ENCODE peak calls at places on chromosomes 11 and 22, in six cellular contexts. One of them, this sample, is unnamed.

GRCh38 chr22:20459862-20460261 is 22.2 kb upstream of the SCARF2 start:
- DNase-seq in PC-3: no peak
- DNase-seq in fibroblast of lung: no peak
- DNase-seq in psoas muscle: peak; percentile 19
- DNase-seq in tibial artery: no peak
- DNase-seq in neuronal stem cell: no peak
- DNase-seq in this sample: no peak

GRCh38 chr11:88338223-88338661 is 706 bp upstream of the CTSC start:
- DNase-seq in PC-3: peak; percentile 69
- DNase-seq in fibroblast of lung: peak; percentile 88
- DNase-seq in psoas muscle: peak; percentile 61
- DNase-seq in tibial artery: peak; percentile 64
- DNase-seq in neuronal stem cell: no peak
- DNase-seq in this sample: peak; percentile 55

GRCh38 chr22:27947461-27947860 is 28.4 kb upstream of the PITPNB start:
- DNase-seq in PC-3: no peak
- DNase-seq in fibroblast of lung: no peak
- DNase-seq in psoas muscle: no peak
- DNase-seq in tibial artery: no peak
- DNase-seq in neuronal stem cell: no peak
- DNase-seq in this sample: no peak

GRCh38 chr22:19962246-19962908 is 20.8 kb upstream of the TXNRD2 start:
- DNase-seq in PC-3: peak; percentile 84
- DNase-seq in fibroblast of lung: peak; percentile 76
- DNase-seq in psoas muscle: peak; percentile 75
- DNase-seq in tibial artery: peak; percentile 85
- DNase-seq in neuronal stem cell: peak; percentile 70
- DNase-seq in this sample: peak; percentile 91

GRCh38 chr11:129787518-129787917 is 28.1 kb upstream of the TMEM45B start:
- DNase-seq in PC-3: peak; percentile 55
- DNase-seq in fibroblast of lung: no peak
- DNase-seq in psoas muscle: no peak
- DNase-seq in tibial artery: no peak
- DNase-seq in neuronal stem cell: no peak
- DNase-seq in this sample: no peak

GRCh38 chr11:109027851-109028250 is 363.0 kb downstream of the DDX10 start:
- DNase-seq in PC-3: no peak
- DNase-seq in fibroblast of lung: no peak
- DNase-seq in psoas muscle: no peak
- DNase-seq in tibial artery: no peak
- DNase-seq in neuronal stem cell: no peak
- DNase-seq in this sample: no peak

GRCh38 chr11:90251599-90251998 is 28.8 kb upstream of the CHORDC1 start:
- DNase-seq in PC-3: no peak
- DNase-seq in fibroblast of lung: no peak
- DNase-seq in psoas muscle: no peak
- DNase-seq in tibial artery: no peak
- DNase-seq in neuronal stem cell: no peak
- DNase-seq in this sample: no peak

GRCh38 chr11:130022799-130023198 is 20.2 kb upstream of the PRDM10 start:
- DNase-seq in PC-3: peak; percentile 21
- DNase-seq in fibroblast of lung: no peak
- DNase-seq in psoas muscle: no peak
- DNase-seq in tibial artery: no peak
- DNase-seq in neuronal stem cell: no peak
- DNase-seq in this sample: no peak

GRCh38 chr11:8567597-8568198 is 26.3 kb downstream of the STK33 start:
- DNase-seq in PC-3: no peak
- DNase-seq in fibroblast of lung: peak; percentile 19
- DNase-seq in psoas muscle: no peak
- DNase-seq in tibial artery: no peak
- DNase-seq in neuronal stem cell: no peak
- DNase-seq in this sample: no peak

GRCh38 chr11:11413776-11414175 is 60.7 kb upstream of the CSNK2A3 start:
- DNase-seq in PC-3: peak; percentile 52
- DNase-seq in fibroblast of lung: no peak
- DNase-seq in psoas muscle: no peak
- DNase-seq in tibial artery: no peak
- DNase-seq in neuronal stem cell: no peak
- DNase-seq in this sample: no peak

GRCh38 chr11:11414996-11415395 is 61.9 kb upstream of the CSNK2A3 start:
- DNase-seq in PC-3: no peak
- DNase-seq in fibroblast of lung: no peak
- DNase-seq in psoas muscle: no peak
- DNase-seq in tibial artery: no peak
- DNase-seq in neuronal stem cell: no peak
- DNase-seq in this sample: no peak

GRCh38 chr11:11415786-11416390 is 62.8 kb upstream of the CSNK2A3 start:
- DNase-seq in PC-3: no peak
- DNase-seq in fibroblast of lung: no peak
- DNase-seq in psoas muscle: no peak
- DNase-seq in tibial artery: no peak
- DNase-seq in neuronal stem cell: no peak
- DNase-seq in this sample: no peak

GRCh38 chr11:11416502-11416901 is 63.5 kb upstream of the CSNK2A3 start:
- DNase-seq in PC-3: peak; percentile 68
- DNase-seq in fibroblast of lung: peak; percentile 34
- DNase-seq in psoas muscle: no peak
- DNase-seq in tibial artery: no peak
- DNase-seq in neuronal stem cell: no peak
- DNase-seq in this sample: no peak

DNA sequence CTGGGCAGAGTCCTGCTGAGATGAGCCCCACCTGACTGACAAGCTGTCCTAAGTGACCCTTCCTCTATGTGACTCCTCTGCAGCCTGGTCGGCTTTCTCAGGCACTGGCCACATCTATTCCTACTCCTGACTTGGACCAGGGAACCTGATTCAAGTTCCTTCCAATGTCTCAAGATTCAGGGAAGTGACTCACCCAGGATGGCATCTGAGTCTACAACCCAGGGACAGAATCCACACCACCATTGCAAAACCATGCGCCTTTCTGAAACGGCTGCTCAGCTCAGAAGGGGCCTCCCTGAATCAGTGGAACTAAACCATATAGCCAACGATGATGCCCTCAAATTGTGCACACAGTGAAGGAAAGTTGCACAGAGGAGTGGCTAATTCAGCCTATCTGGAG is 63.9 kb upstream of the CSNK2A3 start:
- DNase-seq in PC-3: peak; percentile 77
- DNase-seq in fibroblast of lung: peak; percentile 57
- DNase-seq in psoas muscle: no peak
- DNase-seq in tibial artery: no peak
- DNase-seq in neuronal stem cell: no peak
- DNase-seq in this sample: no peak
- H3K27ac ChIP-seq in PC-3: peak overlapping the region; percentile 67
- H3K27ac ChIP-seq in fibroblast of lung: no peak overlapping the region
- H3K27ac ChIP-seq in psoas muscle: no peak overlapping the region
- H3K27ac ChIP-seq in tibial artery: peak overlapping the region; percentile 76
- H3K27ac ChIP-seq in neuronal stem cell: no peak overlapping the region
- H3K27ac ChIP-seq in this sample: no peak overlapping the region

GRCh38 chr22:22788460-22789037 is 99.1 kb upstream of the IGLL5 start:
- DNase-seq in PC-3: no peak
- DNase-seq in fibroblast of lung: no peak
- DNase-seq in psoas muscle: no peak
- DNase-seq in tibial artery: no peak
- DNase-seq in neuronal stem cell: no peak
- DNase-seq in this sample: no peak
- H3K4me1 ChIP-seq in PC-3: no peaks in the 10 kb centered on the region
- H3K4me1 ChIP-seq in fibroblast of lung: no peaks in the 10 kb centered on the region
- H3K4me1 ChIP-seq in psoas muscle: no peaks in the 10 kb centered on the region
- H3K4me1 ChIP-seq in tibial artery: no peaks in the 10 kb centered on the region
- H3K4me1 ChIP-seq in neuronal stem cell: peaks cover 1% of the 10 kb centered on the region
- H3K4me1 ChIP-seq in this sample: no peaks in the 10 kb centered on the region

GRCh38 chr11:120817131-120817530 is 206.8 kb upstream of the TBCEL start:
- DNase-seq in PC-3: no peak
- DNase-seq in fibroblast of lung: no peak
- DNase-seq in psoas muscle: no peak
- DNase-seq in tibial artery: no peak
- DNase-seq in neuronal stem cell: no peak
- DNase-seq in this sample: no peak

GRCh38 chr11:120815260-120816100 is 208.4 kb upstream of the TBCEL start:
- DNase-seq in PC-3: peak; percentile 22
- DNase-seq in fibroblast of lung: no peak
- DNase-seq in psoas muscle: no peak
- DNase-seq in tibial artery: no peak
- DNase-seq in neuronal stem cell: no peak
- DNase-seq in this sample: no peak

GRCh38 chr11:120818097-120818496 is 205.8 kb upstream of the TBCEL start:
- DNase-seq in PC-3: no peak
- DNase-seq in fibroblast of lung: no peak
- DNase-seq in psoas muscle: no peak
- DNase-seq in tibial artery: no peak
- DNase-seq in neuronal stem cell: no peak
- DNase-seq in this sample: no peak

GRCh38 chr11:120816176-120816575 is 207.7 kb upstream of the TBCEL start:
- DNase-seq in PC-3: no peak
- DNase-seq in fibroblast of lung: no peak
- DNase-seq in psoas muscle: no peak
- DNase-seq in tibial artery: no peak
- DNase-seq in neuronal stem cell: no peak
- DNase-seq in this sample: no peak

GRCh38 chr11:120816711-120817110 is 207.2 kb upstream of the TBCEL start:
- DNase-seq in PC-3: no peak
- DNase-seq in fibroblast of lung: no peak
- DNase-seq in psoas muscle: no peak
- DNase-seq in tibial artery: no peak
- DNase-seq in neuronal stem cell: no peak
- DNase-seq in this sample: no peak
- H3K27me3 ChIP-seq in PC-3: peaks cover 73% of the 10 kb centered on the region
- H3K27me3 ChIP-seq in fibroblast of lung: no peaks in the 10 kb centered on the region
- H3K27me3 ChIP-seq in psoas muscle: no peaks in the 10 kb centered on the region
- H3K27me3 ChIP-seq in tibial artery: peaks cover 11% of the 10 kb centered on the region
- H3K27me3 ChIP-seq in neuronal stem cell: no peaks in the 10 kb centered on the region
- H3K27me3 ChIP-seq in this sample: no peaks in the 10 kb centered on the region

DNA sequence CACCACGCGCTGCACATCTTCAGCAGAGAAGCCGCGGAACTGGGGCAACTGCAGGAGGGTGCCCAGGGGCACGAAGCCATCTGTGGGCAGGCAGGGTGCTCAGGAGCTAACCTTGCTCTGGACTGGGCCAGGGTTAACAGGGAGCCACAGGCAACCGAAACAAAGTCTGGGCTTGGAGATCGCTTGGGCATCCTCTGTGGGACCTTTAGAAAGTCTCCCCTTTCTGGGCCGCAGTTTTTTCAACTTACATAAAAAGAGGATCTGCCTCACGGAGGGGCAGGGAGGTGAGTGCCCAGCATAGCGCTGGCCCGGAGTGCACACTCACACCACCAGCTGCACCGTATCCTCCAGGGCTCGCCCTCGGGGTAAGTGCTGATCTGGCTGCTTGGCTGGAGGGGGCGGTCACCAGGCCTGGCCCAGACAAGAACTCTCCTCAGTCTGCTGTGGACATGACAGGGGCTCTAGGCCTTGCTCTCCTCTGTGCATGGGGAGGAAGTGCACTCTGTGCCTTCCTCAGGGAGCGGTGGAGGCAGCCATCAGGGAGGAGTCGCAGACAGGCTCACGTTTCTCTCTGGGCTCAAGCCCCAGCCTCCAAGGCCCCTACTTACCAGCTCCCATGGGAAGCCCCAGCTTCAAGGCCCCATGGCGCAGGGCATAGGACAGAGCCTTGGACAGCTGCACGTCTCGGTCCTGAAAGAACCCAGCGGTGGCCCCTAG is 937 bp downstream of the TRPT1 start:
- DNase-seq in PC-3: no peak
- DNase-seq in fibroblast of lung: no peak
- DNase-seq in psoas muscle: peak; percentile 51
- DNase-seq in tibial artery: no peak
- DNase-seq in neuronal stem cell: no peak
- DNase-seq in this sample: no peak
- H3K27ac ChIP-seq in PC-3: no peak overlapping the region
- H3K27ac ChIP-seq in fibroblast of lung: peak overlapping the region; percentile 68
- H3K27ac ChIP-seq in psoas muscle: peak overlapping the region; percentile 91
- H3K27ac ChIP-seq in tibial artery: peak overlapping the region; percentile 95
- H3K27ac ChIP-seq in neuronal stem cell: peak overlapping the region; percentile 43
- H3K27ac ChIP-seq in this sample: peak overlapping the region; percentile 83

This sample was measured in colonic mucosa.